ENCODE peak calls at places on chromosomes 11 and 22, in four cellular contexts. A is psoas muscle; N is CD4-positive, alpha-beta memory T cell; G is breast epithelium. W is an unnamed sample. For H3K27me3 and H3K36me3, the result is how much of the 10 kb centered on the place peaks cover.

GRCh38 chr11:32659672-32660071 is 76.0 kb downstream of the EIF3M start:
- DNase-seq in A (no peak), N (no peak), G (no peak), W (no peak)

GRCh38 chr22:39665229-39665628 is 94.7 kb downstream of the CACNA1I start:
- DNase-seq in A (no peak), N (no peak), G (no peak), W (no peak)

GRCh38 chr11:35009191-35009940 is 92.9 kb downstream of the PDHX start:
- DNase-seq in A (no peak), N (no peak), G (no peak), W (no peak)

GRCh38 chr11:82732734-82733443 is 775 bp downstream of the FAM181B start:
- DNase-seq in A (peak), N (no peak), G (no peak), W (no peak)

GRCh38 chr11:1854949-1855885 is 2.3 kb downstream of the LSP1 start:
- DNase-seq in A (no peak), N (no peak), G (no peak), W (no peak)

GRCh38 chr11:127470485-127470884 is 469.9 kb upstream of the KIRREL3 start:
- DNase-seq in A (no peak), N (no peak), G (no peak), W (no peak)

GRCh38 chr11:19352072-19352735 is 111.5 kb upstream of the E2F8 start:
- DNase-seq in A (no peak), N (no peak), G (no peak), W (no peak)

GRCh38 chr22:50530280-50530856 is 556 bp upstream of the TYMP start:
- DNase-seq in A (peak), N (peak), G (peak), W (peak)

GRCh38 chr22:21791635-21792625 is 56.3 kb upstream of the YPEL1 start:
- DNase-seq in A (no peak), N (no peak), G (no peak), W (no peak)

GRCh38 chr22:35622132-35622913 is 5.2 kb upstream of the MB start:
- DNase-seq in A (peak), N (no peak), G (peak), W (no peak)

GRCh38 chr22:35098921-35099320 is 33.0 kb downstream of the ISX start:
- DNase-seq in A (no peak), N (no peak), G (no peak), W (no peak)

GRCh38 chr11:530960-531825 is 4.2 kb downstream of the HRAS start:
- DNase-seq in A (no peak), N (no peak), G (no peak), W (no peak)

GRCh38 chr22:36653316-36653715 is 50.2 kb downstream of the CACNG2 start:
- DNase-seq in A (no peak), N (no peak), G (no peak), W (no peak)

GRCh38 chr11:61830318-61831105 is 2.4 kb downstream of the FADS2 start:
- DNase-seq in A (no peak), N (no peak), G (no peak), W (no peak)

GRCh38 chr11:71282581-71283351 is 30.4 kb upstream of the SHANK2 start:
- DNase-seq in A (no peak), N (no peak), G (peak), W (no peak)

GRCh38 chr11:6705905-6706535 is 22.9 kb upstream of the MRPL17 start:
- DNase-seq in A (no peak), N (peak), G (no peak), W (peak)

GRCh38 chr22:20836987-20837823 is 21.4 kb downstream of the PI4KA start:
- DNase-seq in A (no peak), N (no peak), G (no peak), W (no peak)

GRCh38 chr11:128235958-128236357 is 351.4 kb downstream of the ETS1 start:
- DNase-seq in A (no peak), N (no peak), G (no peak), W (no peak)

GRCh38 chr11:11787305-11788066 is 54.3 kb upstream of the USP47 start:
- DNase-seq in A (peak), N (peak), G (peak), W (peak)

GRCh38 chr11:62125881-62126280 is 2.1 kb downstream of the INCENP start:
- DNase-seq in A (no peak), N (no peak), G (no peak), W (no peak)

GRCh38 chr11:41316726-41317125 is 142.7 kb downstream of the LRRC4C start:
- DNase-seq in A (no peak), N (no peak), G (no peak), W (no peak)

GRCh38 chr22:23754980-23755636 is 883 bp upstream of the VPREB3 start:
- DNase-seq in A (no peak), N (no peak), G (no peak), W (no peak)

GRCh38 chr22:32324505-32325415 is 32.9 kb upstream of the RFPL3 start:
- DNase-seq in A (no peak), N (no peak), G (no peak), W (no peak)

GRCh38 chr11:72058416-72059034 is 21.8 kb downstream of the NUMA1 start:
- DNase-seq in A (peak), N (no peak), G (no peak), W (no peak)

GRCh38 chr11:35851342-35851741 is 92.5 kb upstream of the LDLRAD3 start:
- DNase-seq in A (no peak), N (no peak), G (no peak), W (no peak)

GRCh38 chr11:78645226-78646202 is 70.8 kb upstream of the NARS2 start:
- DNase-seq in A (peak), N (peak), G (peak), W (peak)

GRCh38 chr11:125167292-125167953 is 2.9 kb downstream of the PKNOX2 start:
- DNase-seq in A (peak), N (no peak), G (no peak), W (no peak)

GRCh38 chr22:41030891-41031290 is 61.5 kb upstream of the EP300 start:
- DNase-seq in A (no peak), N (no peak), G (no peak), W (no peak)

GRCh38 chr11:131609317-131609716 is 238.9 kb downstream of the NTM start:
- DNase-seq in A (no peak), N (no peak), G (no peak), W (no peak)

GRCh38 chr22:49855491-49855911 is 1.9 kb downstream of the ZBED4 start:
- DNase-seq in A (no peak), N (no peak), G (no peak), W (no peak)

GRCh38 chr22:50548913-50549790 is 3.5 kb downstream of the KLHDC7B start:
- DNase-seq in A (peak), N (no peak), G (no peak), W (no peak)

GRCh38 chr22:49670610-49671330 is 156.9 kb downstream of the BRD1 start:
- DNase-seq in A (no peak), N (no peak), G (no peak), W (no peak)

GRCh38 chr11:126357969-126358762 is 2.7 kb downstream of the ST3GAL4 start:
- DNase-seq in A (no peak), N (no peak), G (no peak), W (no peak)
- H3K27me3 ChIP-seq in A (under half), N (under half), G (under half), W (under half)

DNA sequence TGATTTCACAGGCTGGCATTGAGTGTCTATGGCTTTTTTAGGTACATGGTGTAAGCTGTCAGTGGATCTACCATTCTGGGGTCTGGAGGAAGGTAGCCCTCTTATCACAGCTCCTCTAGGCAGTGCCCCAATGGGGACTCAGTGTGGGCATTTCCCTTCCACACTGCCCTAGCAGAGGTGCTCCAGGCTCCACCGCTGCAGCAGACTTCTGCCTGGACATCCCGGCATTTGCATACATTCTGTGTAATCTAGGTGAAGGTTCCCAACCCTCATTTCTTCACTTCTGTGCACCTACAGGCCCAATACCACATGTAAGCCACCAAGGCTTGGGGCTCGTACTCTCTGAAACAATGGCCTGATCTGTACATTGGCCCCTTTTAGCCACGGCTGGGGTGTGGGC is 78.3 kb downstream of the RNF169 start:
- DNase-seq in A (no peak), N (no peak), G (no peak), W (no peak)
- H3K36me3 ChIP-seq in A (under half), N (under half), G (under half), W (under half)

GRCh38 chr22:47391169-47392053 is 629.0 kb downstream of the TBC1D22A start:
- DNase-seq in A (no peak), N (no peak), G (no peak), W (no peak)
- H3K27me3 ChIP-seq in A (under half), N (under half), G (under half), W (under half)

DNA sequence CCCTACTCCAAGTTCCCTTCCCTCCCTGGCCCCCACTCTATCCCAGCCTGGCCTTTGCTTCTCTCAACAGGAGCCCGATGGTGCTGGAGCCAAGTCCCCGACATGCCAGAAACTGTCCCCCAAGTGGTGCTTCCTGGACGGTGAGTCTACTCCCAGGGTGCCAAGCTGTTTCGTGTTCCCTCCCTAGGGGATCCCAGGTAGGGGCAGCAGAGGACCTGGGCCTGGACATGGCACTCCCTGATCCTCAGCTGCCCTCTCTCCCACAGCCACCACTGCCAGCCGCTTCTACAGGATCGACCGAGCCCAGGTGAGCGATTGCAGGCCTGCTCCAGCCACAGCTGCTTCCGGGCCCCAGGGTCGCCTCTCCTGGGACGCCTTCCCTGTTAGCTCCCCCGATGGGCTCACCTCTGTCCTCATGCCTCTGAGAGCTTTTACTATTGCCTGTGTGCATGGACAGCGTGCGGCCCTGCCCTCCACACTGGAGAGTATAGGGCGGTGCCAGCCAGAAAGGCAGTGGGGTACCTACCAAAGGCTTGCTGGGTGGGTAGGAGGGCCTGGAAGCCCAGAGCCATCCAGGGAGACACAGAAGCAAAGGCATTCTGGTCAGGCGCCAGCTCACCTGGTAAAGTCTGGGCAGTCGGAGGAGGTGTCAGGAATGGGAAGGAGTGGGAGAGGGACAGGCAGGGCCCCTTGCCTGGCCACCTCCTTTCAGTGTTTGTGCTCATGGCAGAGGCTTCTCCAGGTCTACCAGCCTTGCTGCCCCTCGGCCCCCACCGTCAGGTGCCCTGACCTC is 5.0 kb upstream of the MDK start:
- DNase-seq in A (no peak), N (no peak), G (no peak), W (no peak)
- H3K36me3 ChIP-seq in A (under half), N (under half), G (under half), W (half or more)

DNA sequence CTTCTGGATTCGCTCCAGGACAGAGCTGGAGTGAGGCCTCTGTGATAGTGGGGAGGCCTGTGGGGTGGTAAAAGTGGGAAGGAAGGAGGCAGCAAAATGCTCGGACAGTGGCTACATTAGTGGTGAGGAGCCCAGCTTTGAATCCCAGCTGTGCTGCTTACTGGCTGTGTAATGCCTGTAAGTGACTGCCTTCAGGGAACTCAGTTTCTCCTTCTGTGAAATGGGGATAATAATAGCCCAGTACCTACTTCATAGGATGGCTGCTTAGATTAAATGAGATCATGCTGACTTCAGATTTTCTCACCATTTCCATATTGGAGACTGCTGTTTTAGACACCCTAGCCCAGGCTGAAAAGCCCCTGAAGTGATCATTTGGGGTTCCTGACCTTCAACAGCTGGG is 8.4 kb upstream of the ALX4 start:
- DNase-seq in A (no peak), N (no peak), G (no peak), W (no peak)
- H3K27me3 ChIP-seq in A (under half), N (under half), G (under half), W (under half)

DNA sequence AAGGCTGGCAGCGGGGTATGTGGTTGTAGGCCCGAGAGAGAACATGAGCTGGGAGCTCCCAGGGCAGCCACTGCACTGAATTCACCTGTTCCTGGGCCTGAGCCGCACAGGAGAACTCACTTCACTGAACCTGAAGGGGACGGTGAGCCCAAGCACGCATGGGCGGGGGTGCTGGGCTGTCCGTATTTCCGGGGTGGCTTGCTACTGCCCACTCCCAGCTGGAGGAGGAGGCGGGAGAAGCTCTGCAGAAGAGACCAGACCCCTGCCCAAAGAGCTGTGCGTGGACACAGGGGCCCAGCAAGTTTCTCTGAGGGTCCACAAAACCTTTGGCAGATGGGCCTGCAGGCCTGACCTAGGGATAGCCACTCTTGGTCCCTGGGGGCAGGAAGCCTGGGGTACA is 4.8 kb downstream of the TTLL12 start:
- DNase-seq in A (no peak), N (no peak), G (no peak), W (no peak)
- H3K36me3 ChIP-seq in A (under half), N (under half), G (under half), W (under half)

GRCh38 chr22:27509132-27509920 is 292.2 kb downstream of the MN1 start:
- DNase-seq in A (no peak), N (no peak), G (no peak), W (no peak)

GRCh38 chr22:27507935-27508504 is 293.5 kb downstream of the MN1 start:
- DNase-seq in A (no peak), N (no peak), G (no peak), W (no peak)

GRCh38 chr22:27507066-27507715 is 294.4 kb downstream of the MN1 start:
- DNase-seq in A (no peak), N (no peak), G (no peak), W (no peak)

GRCh38 chr22:27512283-27512761 is 289.2 kb downstream of the MN1 start:
- DNase-seq in A (peak), N (no peak), G (peak), W (no peak)

GRCh38 chr22:27510024-27510423 is 291.5 kb downstream of the MN1 start:
- DNase-seq in A (no peak), N (no peak), G (no peak), W (no peak)
- H3K27me3 ChIP-seq in A (under half), N (under half), G (under half), W (under half)

GRCh38 chr11:14502039-14502438 is 2.4 kb upstream of the COPB1 start:
- DNase-seq in A (no peak), N (no peak), G (no peak), W (no peak)
- H3K36me3 ChIP-seq in A (under half), N (under half), G (under half), W (under half)